ENCODE peak calls at places on chromosomes 13 and 19, in four cellular contexts. One of them, this sample, is unnamed.

GRCh38 chr19:10332158-10332964 is 968 bp downstream of the RAVER1 start:
- DNase-seq in midbrain: no peak
- DNase-seq in Karpas-422: no peak
- DNase-seq in EH: no peak
- DNase-seq in this sample: no peak

GRCh38 chr13:51618626-51619025 is 34.4 kb downstream of the WDFY2 start:
- DNase-seq in midbrain: peak
- DNase-seq in Karpas-422: no peak
- DNase-seq in EH: no peak
- DNase-seq in this sample: peak

GRCh38 chr19:48635966-48636858 is 967 bp downstream of the DBP start:
- DNase-seq in midbrain: peak
- DNase-seq in Karpas-422: peak
- DNase-seq in EH: no peak
- DNase-seq in this sample: peak

GRCh38 chr19:49151339-49152217 is 3.6 kb downstream of the HRC start:
- DNase-seq in midbrain: peak
- DNase-seq in Karpas-422: peak
- DNase-seq in EH: peak
- DNase-seq in this sample: no peak

GRCh38 chr19:42098781-42099180 is 22.8 kb downstream of the ZNF574 start:
- DNase-seq in midbrain: no peak
- DNase-seq in Karpas-422: no peak
- DNase-seq in EH: no peak
- DNase-seq in this sample: no peak

GRCh38 chr19:16160943-16161560 is 12.3 kb downstream of the CIB3 start:
- DNase-seq in midbrain: no peak
- DNase-seq in Karpas-422: no peak
- DNase-seq in EH: peak
- DNase-seq in this sample: no peak

GRCh38 chr13:38872693-38873092 is 117.9 kb downstream of the STOML3 start:
- DNase-seq in midbrain: peak
- DNase-seq in Karpas-422: peak
- DNase-seq in EH: peak
- DNase-seq in this sample: peak

GRCh38 chr13:35979378-35979911 is 151.7 kb downstream of the DCLK1 start:
- DNase-seq in midbrain: peak
- DNase-seq in Karpas-422: no peak
- DNase-seq in EH: peak
- DNase-seq in this sample: peak

GRCh38 chr19:45428385-45429231 is 4.9 kb upstream of the ERCC1 start:
- DNase-seq in midbrain: no peak
- DNase-seq in Karpas-422: no peak
- DNase-seq in EH: peak
- DNase-seq in this sample: no peak

GRCh38 chr19:10478476-10478875 is 24.7 kb downstream of the KEAP1 start:
- DNase-seq in midbrain: no peak
- DNase-seq in Karpas-422: no peak
- DNase-seq in EH: peak
- DNase-seq in this sample: no peak

GRCh38 chr13:41563501-41564001 is 106.2 kb downstream of the RGCC start:
- DNase-seq in midbrain: peak
- DNase-seq in Karpas-422: no peak
- DNase-seq in EH: peak
- DNase-seq in this sample: peak

GRCh38 chr13:20796791-20797513 is 23.2 kb upstream of the EEF1AKMT1 start:
- DNase-seq in midbrain: no peak
- DNase-seq in Karpas-422: no peak
- DNase-seq in EH: peak
- DNase-seq in this sample: no peak

GRCh38 chr19:39544201-39544903 is 4.4 kb upstream of the EID2 start:
- DNase-seq in midbrain: no peak
- DNase-seq in Karpas-422: no peak
- DNase-seq in EH: peak
- DNase-seq in this sample: no peak

GRCh38 chr13:24274452-24274971 is 34.9 kb upstream of the C1QTNF9 start:
- DNase-seq in midbrain: peak
- DNase-seq in Karpas-422: no peak
- DNase-seq in EH: no peak
- DNase-seq in this sample: peak

GRCh38 chr19:54141356-54141755 is 3.8 kb downstream of the CNOT3 start:
- DNase-seq in midbrain: no peak
- DNase-seq in Karpas-422: no peak
- DNase-seq in EH: peak
- DNase-seq in this sample: no peak

GRCh38 chr19:6744381-6745288 is 5.2 kb downstream of the TRIP10 start:
- DNase-seq in midbrain: peak
- DNase-seq in Karpas-422: no peak
- DNase-seq in EH: peak
- DNase-seq in this sample: no peak

GRCh38 chr19:1450735-1451669 is 1.1 kb downstream of the APC2 start:
- DNase-seq in midbrain: peak
- DNase-seq in Karpas-422: peak
- DNase-seq in EH: no peak
- DNase-seq in this sample: peak

GRCh38 chr19:34475975-34476594 is 5.5 kb upstream of the WTIP start:
- DNase-seq in midbrain: no peak
- DNase-seq in Karpas-422: no peak
- DNase-seq in EH: no peak
- DNase-seq in this sample: no peak

GRCh38 chr13:51425410-51426042 is 27.3 kb downstream of the INTS6 start:
- DNase-seq in midbrain: no peak
- DNase-seq in Karpas-422: no peak
- DNase-seq in EH: peak
- DNase-seq in this sample: no peak

GRCh38 chr13:25848822-25849740 is 202.7 kb downstream of the SHISA2 start:
- DNase-seq in midbrain: no peak
- DNase-seq in Karpas-422: no peak
- DNase-seq in EH: no peak
- DNase-seq in this sample: no peak

GRCh38 chr13:77893066-77893465 is 25.6 kb downstream of the EDNRB start:
- DNase-seq in midbrain: no peak
- DNase-seq in Karpas-422: no peak
- DNase-seq in EH: no peak
- DNase-seq in this sample: no peak

GRCh38 chr19:38467541-38468525 is 34.3 kb downstream of the RYR1 start:
- DNase-seq in midbrain: no peak
- DNase-seq in Karpas-422: no peak
- DNase-seq in EH: no peak
- DNase-seq in this sample: no peak

GRCh38 chr13:34719060-34719875 is 222.8 kb upstream of the NBEA start:
- DNase-seq in midbrain: no peak
- DNase-seq in Karpas-422: no peak
- DNase-seq in EH: no peak
- DNase-seq in this sample: no peak

GRCh38 chr19:10688545-10689280 is 12.5 kb upstream of the QTRT1 start:
- DNase-seq in midbrain: no peak
- DNase-seq in Karpas-422: no peak
- DNase-seq in EH: no peak
- DNase-seq in this sample: no peak

GRCh38 chr19:55005684-55006488 is 32.2 kb downstream of the GP6 start:
- DNase-seq in midbrain: peak
- DNase-seq in Karpas-422: peak
- DNase-seq in EH: no peak
- DNase-seq in this sample: peak

This sample was measured in pons.